ENCODE peak calls at places on chromosomes 4 and X, in seven cellular contexts. O is K562, L is SK-N-SH, R is HCT116, I is HepG2, P is GM23338, T is GM12878. J is an unnamed sample.

GRCh38 chr4:57094482-57095223 is 15.5 kb downstream of the IGFBP7 start:
- DNase-seq in I (no peak), T (no peak), O (no peak), P (no peak), R (no peak), L (no peak), J (no peak)

GRCh38 chrX:11100281-11101035 is 10.7 kb upstream of the HCCS start:
- DNase-seq in T (no peak), R (no peak), O (peak; percentile 28), I (peak; percentile 76), P (peak; percentile 60), L (peak; percentile 34), J (no peak)

GRCh38 chr4:95867919-95868318 is 28.0 kb downstream of the PDHA2 start:
- DNase-seq in L (no peak), I (no peak), P (peak; percentile 74), R (peak; percentile 28), O (peak; percentile 2), T (no peak), J (no peak)

GRCh38 chrX:49193542-49193964 is 6.4 kb downstream of the SYP start:
- DNase-seq in P (no peak), L (no peak), O (peak; percentile 37), R (no peak), I (no peak), T (no peak), J (no peak)

GRCh38 chr4:137707626-137708025 is 175.3 kb upstream of the PCDH18 start:
- DNase-seq in I (no peak), P (no peak), R (no peak), T (no peak), O (no peak), L (no peak), J (no peak)

GRCh38 chr4:53477038-53477565 is 99.7 kb downstream of the FIP1L1 start:
- DNase-seq in L (no peak), P (peak; percentile 82), I (peak; percentile 9), T (no peak), O (no peak), R (no peak), J (no peak)

GRCh38 chrX:22300130-22300529 is 27.4 kb downstream of the CBLL2 start:
- DNase-seq in T (no peak), R (peak; percentile 45), O (no peak), P (no peak), I (no peak), L (peak; percentile 19), J (no peak)

GRCh38 chr4:17276821-17277220 is 235.1 kb downstream of the QDPR start:
- DNase-seq in R (no peak), T (no peak), L (no peak), O (no peak), I (no peak), P (no peak), J (no peak)

GRCh38 chrX:30151964-30152363 is 63.4 kb upstream of the MAGEB2 start:
- DNase-seq in L (no peak), T (no peak), P (no peak), O (no peak), R (no peak), I (no peak), J (no peak)

GRCh38 chr4:57639566-57640328 is 529.6 kb upstream of the IGFBP7 start:
- DNase-seq in R (no peak), P (peak; percentile 11), O (no peak), T (no peak), I (no peak), L (no peak), J (no peak)

GRCh38 chr4:106286611-106287010 is 29.4 kb downstream of the TBCK start:
- DNase-seq in R (no peak), O (no peak), I (no peak), L (no peak), P (no peak), T (no peak), J (no peak)

GRCh38 chr4:171621646-171622045 is 191.6 kb upstream of the GALNTL6 start:
- DNase-seq in O (no peak), T (no peak), I (no peak), L (no peak), P (no peak), R (no peak), J (no peak)

GRCh38 chr4:20422398-20422797 is 170.7 kb downstream of the SLIT2 start:
- DNase-seq in P (peak; percentile 79), T (no peak), O (peak; percentile 18), R (peak; percentile 47), L (peak; percentile 46), I (peak; percentile 25), J (peak; percentile 30)

GRCh38 chr4:88953400-88953799 is 103.6 kb downstream of the FAM13A start:
- DNase-seq in O (no peak), R (no peak), T (peak; percentile 4), P (no peak), I (no peak), L (no peak), J (no peak)

GRCh38 chr4:28772796-28773195 is 1912.2 kb downstream of the STIM2 start:
- DNase-seq in T (no peak), R (no peak), I (no peak), P (no peak), L (no peak), O (no peak), J (no peak)

GRCh38 chr4:28776004-28776403 is 1915.4 kb downstream of the STIM2 start:
- DNase-seq in P (no peak), R (no peak), I (no peak), L (no peak), T (no peak), O (no peak), J (no peak)

GRCh38 chr4:28774344-28774743 is 1913.7 kb downstream of the STIM2 start:
- DNase-seq in P (no peak), R (no peak), T (no peak), I (no peak), O (no peak), L (no peak), J (no peak)

GRCh38 chr4:28772066-28772465 is 1911.4 kb downstream of the STIM2 start:
- DNase-seq in O (no peak), P (no peak), L (no peak), I (no peak), T (no peak), R (no peak), J (no peak)
- TF ChIP-seq REST in O (no peak), P (no peak), L (no peak), I (no peak), T (no peak), R (no peak), J (no peak)

GRCh38 chrX:133981908-133982307 is 3.5 kb downstream of the GPC3 start:
- DNase-seq in L (no peak), R (no peak), O (no peak), T (no peak), I (no peak), P (no peak), J (no peak)

GRCh38 chrX:133984857-133985163 is 584 bp downstream of the GPC3 start:
- DNase-seq in T (no peak), I (no peak), O (no peak), L (no peak), P (peak; percentile 11), R (no peak), J (no peak)

GRCh38 chrX:133985164-133986007 is at the start of gene GPC3:
- DNase-seq in O (peak; percentile 73), I (peak; percentile 73), T (no peak), P (peak; percentile 77), L (peak; percentile 86), R (no peak), J (no peak)

GRCh38 chrX:133983974-133984578 is 1.3 kb downstream of the GPC3 start:
- DNase-seq in I (no peak), P (peak; percentile 54), T (no peak), R (no peak), L (no peak), O (no peak), J (no peak)

GRCh38 chrX:133983243-133983973 is 2.0 kb downstream of the GPC3 start:
- DNase-seq in P (peak; percentile 5), R (no peak), O (no peak), T (no peak), L (no peak), I (no peak), J (no peak)
- H3K4me1 ChIP-seq in P (peaks cover 44% of the 10 kb centered on the region), R (no peaks in the 10 kb centered on the region), O (no peaks in the 10 kb centered on the region), T (no peaks in the 10 kb centered on the region), L (no peaks in the 10 kb centered on the region), I (peaks cover 10% of the 10 kb centered on the region), J (peaks cover 4% of the 10 kb centered on the region)

GRCh38 chrX:13899607-13900006 is 82.7 kb upstream of the GPM6B start:
- DNase-seq in O (no peak), P (no peak), L (no peak), I (no peak), T (no peak), R (no peak), J (no peak)
- TF ChIP-seq POLR2AphosphoS5 in O (no peak), P (no peak), L (no peak), I (no peak), T (no peak), R (no peak), J (no peak)

GRCh38 chr4:115361781-115362180 is 248.4 kb upstream of the NDST4 start:
- DNase-seq in T (no peak), R (no peak), O (no peak), I (no peak), L (no peak), P (no peak), J (no peak)
- TF ChIP-seq REST in T (no peak), R (no peak), O (no peak), I (no peak), L (no peak), P (no peak), J (no peak)

GRCh38 chr4:85824166-85824945 is 349.4 kb downstream of the ARHGAP24 start:
- DNase-seq in T (no peak), P (no peak), L (no peak), O (no peak), I (no peak), R (no peak), J (no peak)

GRCh38 chr4:85829276-85830051 is 354.5 kb downstream of the ARHGAP24 start:
- DNase-seq in L (no peak), O (no peak), P (no peak), R (no peak), T (no peak), I (no peak), J (no peak)

GRCh38 chr4:85825937-85826678 is 351.2 kb downstream of the ARHGAP24 start:
- DNase-seq in L (peak; percentile 8), T (no peak), O (no peak), P (peak; percentile 75), R (no peak), I (peak; percentile 35), J (no peak)

GRCh38 chr4:85831647-85832046 is 356.7 kb downstream of the ARHGAP24 start:
- DNase-seq in R (no peak), I (no peak), T (no peak), O (no peak), P (no peak), L (no peak), J (no peak)

DNA sequence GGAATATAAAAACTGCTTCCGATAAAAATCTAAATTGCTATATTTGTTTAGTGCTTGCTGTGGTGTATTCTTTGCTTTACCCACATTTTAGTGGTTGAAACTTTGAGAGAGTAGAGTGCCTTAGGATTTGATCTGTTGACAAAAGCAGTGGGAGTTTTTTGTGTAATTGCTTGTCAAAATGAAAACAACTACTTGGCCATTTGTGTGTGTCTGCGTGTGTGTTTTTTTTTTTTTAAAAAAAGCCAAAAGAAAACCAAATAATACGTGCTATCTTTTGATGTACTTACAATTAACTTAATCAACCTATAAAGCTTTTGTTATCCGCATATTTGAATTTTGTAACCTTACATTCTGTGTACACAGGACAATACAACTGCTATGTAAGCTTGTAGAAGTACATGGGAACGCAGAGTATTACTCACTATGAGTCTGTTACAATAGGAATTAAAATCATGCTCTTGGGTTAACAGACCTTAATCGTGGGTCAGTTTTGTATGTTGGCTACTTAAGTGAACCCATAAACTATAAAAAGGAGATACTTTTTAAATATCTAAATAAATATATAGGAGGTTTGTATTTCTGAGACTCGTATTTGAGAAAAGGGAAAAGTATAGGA is 353.5 kb downstream of the ARHGAP24 start:
- DNase-seq in L (no peak), T (no peak), P (no peak), R (no peak), I (no peak), O (no peak), J (no peak)
- H3K4me1 ChIP-seq in L (peaks cover 16% of the 10 kb centered on the region), T (no peaks in the 10 kb centered on the region), P (peaks cover 59% of the 10 kb centered on the region), R (no peaks in the 10 kb centered on the region), I (no peaks in the 10 kb centered on the region), O (no peaks in the 10 kb centered on the region), J (peaks cover 26% of the 10 kb centered on the region)